ENCODE peak calls at places on chromosomes 7 and 10, in seven cellular contexts. W is activated T-cell treated with anti-CD3 and anti-CD28 coated beads, Interleukin-2, amount 50 U/mL, for 24 hours; L is non-pigmented ciliary epithelial cell; X is RWPE1; V is foreskin fibroblast; B is GM23248; H is astrocyte of the cerebellum. E is an unnamed sample.
A peak's percentile ranks its signal among the peaks of the same experiment; 100 is the strongest.

GRCh38 chr7:100612730-100613446 is 548 bp downstream of the MOSPD3 start:
- DNase-seq in W (peak; percentile 45), L (no peak), X (no peak), V (no peak), B (peak; percentile 27), H (no peak), E (no peak)

GRCh38 chr10:123140164-123140982 is 4.6 kb downstream of the HMX3 start:
- DNase-seq in W (peak; percentile 62), L (no peak), X (no peak), V (no peak), B (no peak), H (no peak), E (no peak)

GRCh38 chr7:2403718-2404648 is 572 bp downstream of the CHST12 start:
- DNase-seq in W (peak; percentile 58), L (no peak), X (peak; percentile 62), V (peak; percentile 28), B (peak; percentile 72), H (no peak), E (peak; percentile 42)

GRCh38 chr7:35720849-35721248 is 25.9 kb upstream of the HERPUD2 start:
- DNase-seq in W (no peak), L (no peak), X (no peak), V (no peak), B (no peak), H (no peak), E (no peak)

GRCh38 chr10:48447356-48448215 is 141.1 kb downstream of the MAPK8 start:
- DNase-seq in W (no peak), L (no peak), X (no peak), V (no peak), B (no peak), H (no peak), E (no peak)

GRCh38 chr10:126558881-126559280 is 111.6 kb downstream of the C10orf90 start:
- DNase-seq in W (no peak), L (no peak), X (no peak), V (no peak), B (no peak), H (no peak), E (no peak)

GRCh38 chr7:131108212-131108980 is 219.3 kb upstream of the MKLN1 start:
- DNase-seq in W (no peak), L (no peak), X (no peak), V (no peak), B (peak; percentile 55), H (no peak), E (no peak)

GRCh38 chr7:158266426-158266816 is 321.2 kb downstream of the PTPRN2 start:
- DNase-seq in W (no peak), L (no peak), X (no peak), V (no peak), B (no peak), H (no peak), E (no peak)

GRCh38 chr10:17001961-17002749 is 127.5 kb downstream of the CUBN start:
- DNase-seq in W (no peak), L (peak; percentile 94), X (no peak), V (peak; percentile 74), B (peak; percentile 95), H (peak; percentile 99), E (peak; percentile 84)

GRCh38 chr10:103669944-103670343 is 176.4 kb downstream of the NEURL1 start:
- DNase-seq in W (no peak), L (no peak), X (no peak), V (no peak), B (no peak), H (no peak), E (no peak)

GRCh38 chr10:125840955-125841354 is 17.6 kb downstream of the BCCIP start:
- DNase-seq in W (no peak), L (no peak), X (no peak), V (peak; percentile 6), B (no peak), H (no peak), E (no peak)

E was measured in AG08395.